ENCODE peak calls at places on chromosomes 7 and 10, in ten cellular contexts. K is GM20000; G is EH; F is HFF-Myc; P is activated CD4-positive, CD25-positive, alpha-beta regulatory T cell; O is COR-L47; A is SHP77 treated with DMSO at 0.1 percent for 48 hours; L is activated T-cell treated with anti-CD3 and anti-CD28 coated beads, Interleukin-2, amount 50 U/mL, for 1 hour; N is Calu3; Q is stimulated activated CD4-positive, alpha-beta T cell treated with anti-CD3 and anti-CD28 coated beads, Interleukin-12 subunit alpha, Interleukin-12 subunit beta, amount 100 ng/mL, for 4 hours. X is an unnamed sample.
A peak's percentile ranks its signal among the peaks of the same experiment; 100 is the strongest.

GRCh38 chr10:132446661-132447445 is 49.9 kb downstream of the PWWP2B start:
- DNase-seq in A (peak; percentile 39), P (peak; percentile 48), F (no peak), L (peak; percentile 64), N (peak; percentile 80), O (peak; percentile 82), Q (peak; percentile 64), G (peak; percentile 60), K (peak; percentile 75), X (peak; percentile 84)

GRCh38 chr10:121525276-121526039 is 72.8 kb downstream of the FGFR2 start:
- DNase-seq in G (no peak), O (no peak), L (no peak), P (no peak), K (no peak), Q (no peak), F (no peak), A (no peak), N (no peak), X (no peak)

GRCh38 chr7:117212969-117213877 is 109.6 kb downstream of the WNT2 start:
- DNase-seq in P (peak; percentile 5), K (peak; percentile 49), G (peak; percentile 76), N (peak; percentile 73), F (peak; percentile 69), Q (peak; percentile 17), O (peak; percentile 15), A (peak; percentile 8), L (peak; percentile 38), X (peak; percentile 65)

GRCh38 chr7:75984130-75985008 is 10.0 kb downstream of the TMEM120A start:
- DNase-seq in L (no peak), Q (no peak), P (no peak), O (no peak), G (no peak), N (no peak), F (no peak), K (no peak), A (no peak), X (no peak)

GRCh38 chr10:126218778-126219649 is 169.3 kb downstream of the ADAM12 start:
- DNase-seq in A (no peak), Q (no peak), O (no peak), F (no peak), K (no peak), P (no peak), G (no peak), L (no peak), N (no peak), X (no peak)

GRCh38 chr10:8913720-8914119 is 859.2 kb downstream of the GATA3 start:
- DNase-seq in N (peak; percentile 40), O (no peak), G (no peak), Q (no peak), L (no peak), F (no peak), K (no peak), P (no peak), A (peak; percentile 17), X (no peak)

GRCh38 chr7:37441405-37441797 is 7.3 kb downstream of the ELMO1 start:
- DNase-seq in K (no peak), Q (no peak), A (no peak), P (no peak), G (no peak), L (no peak), N (no peak), O (no peak), F (no peak), X (no peak)

GRCh38 chr10:28393956-28394568 is 91.2 kb upstream of the MPP7 start:
- DNase-seq in N (peak; percentile 65), Q (peak; percentile 47), F (peak; percentile 51), A (peak; percentile 21), L (peak; percentile 59), K (peak; percentile 38), G (peak; percentile 69), P (peak; percentile 31), O (peak; percentile 11), X (peak; percentile 65)

GRCh38 chr10:46544989-46545791 is 11.3 kb downstream of the GPRIN2 start:
- DNase-seq in K (peak; percentile 72), A (no peak), N (peak; percentile 70), L (peak; percentile 15), Q (no peak), O (no peak), F (no peak), G (peak; percentile 54), P (no peak), X (no peak)

GRCh38 chr10:104350146-104350635 is 3.4 kb upstream of the CFAP58 start:
- DNase-seq in O (peak; percentile 43), F (no peak), A (peak; percentile 51), N (no peak), L (no peak), P (no peak), K (peak; percentile 62), G (peak; percentile 74), Q (no peak), X (peak; percentile 22)

GRCh38 chr7:5422324-5423271 is 1.0 kb downstream of the TNRC18 start:
- DNase-seq in F (no peak), N (peak; percentile 27), G (peak; percentile 49), P (no peak), K (peak; percentile 58), O (no peak), Q (no peak), L (peak; percentile 39), A (no peak), X (peak; percentile 26)

GRCh38 chr7:19117870-19118608 is 603 bp upstream of the TWIST1 start:
- DNase-seq in K (no peak), A (no peak), L (no peak), N (no peak), F (no peak), O (peak; percentile 3), Q (no peak), P (no peak), G (peak; percentile 52), X (no peak)

GRCh38 chr10:115222039-115222438 is 128.9 kb downstream of the ATRNL1 start:
- DNase-seq in N (no peak), F (no peak), O (no peak), Q (no peak), L (no peak), G (no peak), A (no peak), K (no peak), P (no peak), X (no peak)

GRCh38 chr10:70500812-70501301 is 22.3 kb downstream of the PALD1 start:
- DNase-seq in A (no peak), O (no peak), N (no peak), F (no peak), L (no peak), P (no peak), K (no peak), Q (no peak), G (no peak), X (no peak)

GRCh38 chr10:133310399-133310755 is 1.7 kb downstream of the ZNF511 start:
- DNase-seq in A (no peak), P (no peak), L (no peak), K (no peak), F (no peak), N (no peak), Q (no peak), G (no peak), O (no peak), X (no peak)